ENCODE peak calls at places on chromosomes 5 and 9, in eight cellular contexts. I is SK-N-SH, M is spleen, V is H1, U is endothelial cell of umbilical vein, R is stomach, W is HepG2, N is upper lobe of left lung. J is an unnamed sample.
A peak's percentile ranks its signal among the peaks of the same experiment; 100 is the strongest.

GRCh38 chr5:22505891-22506290 is 347.3 kb downstream of the CDH12 start:
- DNase-seq in I (no peak), M (no peak), V (no peak), U (no peak), R (no peak), W (no peak), N (no peak), J (no peak)

GRCh38 chr5:73218552-73219171 is 45.7 kb downstream of the TMEM174 start:
- DNase-seq in I (no peak), M (no peak), V (no peak), U (peak; percentile 10), R (no peak), W (no peak), N (no peak), J (no peak)

GRCh38 chr5:147084702-147085101 is 150.1 kb upstream of the STK32A start:
- DNase-seq in I (no peak), M (no peak), V (no peak), U (no peak), R (peak; percentile 48), W (no peak), N (no peak), J (peak; percentile 65)

GRCh38 chr9:1267581-1267980 is 217.4 kb downstream of the DMRT2 start:
- DNase-seq in I (no peak), M (no peak), V (no peak), U (no peak), R (peak; percentile 57), W (no peak), N (peak; percentile 25), J (no peak)

GRCh38 chr9:84615574-84615973 is 54.0 kb upstream of the NTRK2 start:
- DNase-seq in I (no peak), M (no peak), V (no peak), U (no peak), R (no peak), W (no peak), N (no peak), J (no peak)

GRCh38 chr9:19828586-19828985 is 39.7 kb upstream of the SLC24A2 start:
- DNase-seq in I (no peak), M (no peak), V (no peak), U (no peak), R (no peak), W (no peak), N (no peak), J (no peak)

GRCh38 chr9:137301086-137301947 is 754 bp downstream of the NRARP start:
- DNase-seq in I (peak; percentile 86), M (no peak), V (no peak), U (peak; percentile 63), R (peak; percentile 68), W (no peak), N (no peak), J (no peak)

GRCh38 chr9:135260776-135261175 is 173.3 kb downstream of the OLFM1 start:
- DNase-seq in I (no peak), M (no peak), V (no peak), U (no peak), R (no peak), W (no peak), N (no peak), J (no peak)

GRCh38 chr9:36415822-36416515 is 15.9 kb upstream of the RNF38 start:
- DNase-seq in I (no peak), M (no peak), V (peak; percentile 27), U (no peak), R (no peak), W (no peak), N (no peak), J (no peak)

GRCh38 chr5:15142458-15142857 is 270.9 kb upstream of the ANKH start:
- DNase-seq in I (no peak), M (no peak), V (no peak), U (no peak), R (no peak), W (no peak), N (no peak), J (no peak)

GRCh38 chr5:136064510-136064909 is 35.7 kb downstream of the TGFBI start:
- DNase-seq in I (no peak), M (no peak), V (no peak), U (no peak), R (no peak), W (no peak), N (no peak), J (no peak)

GRCh38 chr5:136066705-136067271 is 38.0 kb downstream of the TGFBI start:
- DNase-seq in I (no peak), M (no peak), V (no peak), U (no peak), R (no peak), W (peak; percentile 73), N (no peak), J (peak; percentile 86)

GRCh38 chr5:136063778-136064465 is 35.1 kb downstream of the TGFBI start:
- DNase-seq in I (no peak), M (no peak), V (no peak), U (no peak), R (no peak), W (no peak), N (no peak), J (no peak)

GRCh38 chr5:136067422-136067821 is 38.6 kb downstream of the TGFBI start:
- DNase-seq in I (no peak), M (no peak), V (no peak), U (no peak), R (no peak), W (peak; percentile 82), N (no peak), J (no peak)

DNA sequence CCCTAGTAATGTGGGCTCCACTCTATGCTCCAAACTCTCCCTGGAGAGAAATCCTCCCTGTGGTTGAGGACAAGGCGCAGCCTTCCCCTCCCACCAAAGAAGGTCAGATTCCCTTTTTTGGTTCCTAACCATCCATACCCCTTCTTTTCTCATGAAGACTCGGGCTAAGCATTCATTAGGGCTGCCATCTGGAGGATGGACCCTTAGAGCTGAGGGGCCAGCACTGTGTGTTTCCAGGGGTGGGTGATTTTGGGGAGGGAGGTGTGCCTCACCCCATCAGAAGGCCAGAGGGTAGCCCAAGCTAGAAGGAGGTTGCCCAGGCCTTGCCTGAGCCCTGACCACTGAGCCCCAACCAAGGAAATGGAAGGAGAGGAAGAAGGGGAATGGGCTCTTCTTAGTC is 36.8 kb downstream of the TGFBI start:
- DNase-seq in I (no peak), M (no peak), V (no peak), U (no peak), R (no peak), W (no peak), N (no peak), J (no peak)
- TF ChIP-seq POLR2AphosphoS5 in I (no peak), M (no peak), V (no peak), U (no peak), R (no peak), W (no peak), N (no peak), J (no peak)

GRCh38 chr5:17218353-17219005 is 1.0 kb downstream of the BASP1 start:
- DNase-seq in I (peak; percentile 58), M (peak; percentile 88), V (no peak), U (peak; percentile 56), R (no peak), W (no peak), N (no peak), J (no peak)

GRCh38 chr5:17219431-17219830 is 2.0 kb downstream of the BASP1 start:
- DNase-seq in I (no peak), M (no peak), V (no peak), U (no peak), R (no peak), W (no peak), N (no peak), J (no peak)

GRCh38 chr5:17216974-17217325 is 481 bp upstream of the BASP1 start:
- DNase-seq in I (no peak), M (peak; percentile 90), V (no peak), U (no peak), R (no peak), W (no peak), N (no peak), J (no peak)

GRCh38 chr5:17217421-17218352 is at the start of gene BASP1:
- DNase-seq in I (peak; percentile 84), M (peak; percentile 97), V (no peak), U (peak; percentile 67), R (peak; percentile 70), W (no peak), N (peak; percentile 81), J (peak; percentile 80)

DNA sequence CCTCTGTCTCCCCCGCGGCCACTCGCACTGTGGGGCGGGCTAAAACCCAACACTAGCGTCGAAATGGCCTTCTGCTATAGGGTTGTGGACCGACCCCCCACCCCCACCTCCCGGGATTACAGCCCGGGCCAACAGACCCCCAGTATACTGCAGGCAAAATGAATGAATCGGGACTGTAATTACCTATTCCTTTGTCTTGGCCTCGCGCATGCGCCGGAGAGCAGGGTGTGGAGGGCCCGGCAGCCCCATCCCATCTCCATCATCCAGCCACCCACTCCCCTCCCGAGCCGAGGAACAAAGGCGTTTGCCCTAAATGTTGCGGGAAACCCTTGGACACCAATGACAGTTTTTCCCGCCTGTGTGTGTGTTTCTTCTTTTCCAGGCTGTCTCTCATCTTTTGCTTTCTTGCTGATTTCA is 1.6 kb downstream of the BASP1 start:
- DNase-seq in I (peak; percentile 76), M (peak; percentile 84), V (no peak), U (peak; percentile 61), R (no peak), W (no peak), N (peak; percentile 31), J (no peak)
- H3K4me1 ChIP-seq in I (peaks cover 2% of the 10 kb centered on the region), M (peaks cover 62% of the 10 kb centered on the region), V (peaks cover 2% of the 10 kb centered on the region), U (peaks cover 24% of the 10 kb centered on the region), R (peaks cover 34% of the 10 kb centered on the region), W (no peaks in the 10 kb centered on the region), N (peaks cover 34% of the 10 kb centered on the region), J (peaks cover 28% of the 10 kb centered on the region)

DNA sequence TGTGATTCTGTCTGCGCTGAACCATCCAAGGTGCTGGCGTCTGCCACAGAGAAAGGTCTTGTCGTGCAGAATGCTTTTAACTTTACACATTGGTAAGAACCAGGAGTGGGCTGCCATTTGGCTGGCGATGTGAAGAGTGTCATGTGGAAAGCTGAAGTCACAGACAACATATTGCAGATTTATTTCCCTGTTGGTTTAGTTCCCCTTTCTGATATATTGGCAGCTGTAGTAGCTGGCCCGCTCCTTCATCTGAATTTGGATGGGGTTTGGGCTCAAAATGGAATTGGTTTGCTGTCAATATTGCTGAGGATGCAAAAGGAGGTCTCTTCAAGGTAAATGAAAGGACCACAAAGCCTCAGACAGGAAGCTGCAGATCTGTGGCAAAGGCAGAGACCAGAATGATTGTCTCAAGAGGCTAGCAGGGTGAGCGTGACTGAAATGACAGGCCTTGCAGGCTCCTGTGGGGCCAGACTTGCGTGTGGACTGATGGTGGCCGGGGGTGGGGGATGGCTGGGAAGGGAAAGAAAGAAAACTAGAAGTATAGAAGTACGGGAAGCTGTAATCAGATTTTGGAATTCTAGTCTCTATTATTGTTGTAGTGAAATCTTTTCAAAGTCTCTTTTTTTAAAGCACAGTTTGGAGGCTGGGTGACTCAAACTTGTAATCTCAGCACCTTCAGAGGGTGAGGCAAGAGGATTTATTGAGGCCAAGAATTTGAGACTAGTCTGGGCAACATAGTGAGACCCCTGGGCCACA is 25.1 kb upstream of the CD180 start:
- DNase-seq in I (no peak), M (peak; percentile 73), V (no peak), U (no peak), R (no peak), W (no peak), N (peak; percentile 26), J (no peak)
- H3K4me3 ChIP-seq in I (no peak overlapping the region), M (no peak overlapping the region), V (no peak overlapping the region), U (no peak overlapping the region), R (no peak overlapping the region), W (no peak overlapping the region), N (no peak overlapping the region), J (no peak overlapping the region)

DNA sequence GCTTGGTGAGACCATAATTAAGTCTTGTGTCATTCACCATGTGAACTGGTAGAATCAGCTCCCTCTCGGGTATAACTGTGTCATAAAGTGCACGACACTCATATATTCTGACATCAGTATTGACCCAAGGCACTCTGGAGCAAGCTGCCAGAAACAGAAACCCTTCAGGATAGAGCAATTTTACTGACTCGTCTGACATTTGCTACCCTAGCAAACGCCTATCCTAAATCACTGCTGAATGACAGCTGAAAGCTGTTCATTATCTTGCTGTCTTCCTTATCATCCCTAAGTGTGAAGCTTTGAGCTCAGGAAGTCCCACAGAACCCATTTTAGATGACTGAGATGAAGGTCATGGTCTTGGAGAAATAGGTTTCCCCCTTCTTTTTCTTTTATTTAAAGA is 27.8 kb downstream of the PTCH1 start:
- DNase-seq in I (no peak), M (no peak), V (no peak), U (no peak), R (no peak), W (no peak), N (no peak), J (no peak)
- TF ChIP-seq POLR2AphosphoS5 in I (no peak), M (no peak), V (no peak), U (no peak), R (no peak), W (no peak), N (no peak), J (no peak)